ENCODE peak calls at places on chromosomes 4 and X, in nine cellular contexts. One of them, this sample, is unnamed.

GRCh38 chr4:146061610-146062324 is 113.8 kb upstream of the LSM6 start:
- DNase-seq in heart right ventricle: no peak
- DNase-seq in K562: no peak
- DNase-seq in lung: no peak
- DNase-seq in suprapubic skin: no peak
- DNase-seq in lower lobe of right lung: no peak
- DNase-seq in ovary: no peak
- DNase-seq in upper lobe of left lung: no peak
- DNase-seq in mesenchymal stem cell: no peak
- DNase-seq in this sample: no peak

GRCh38 chr4:113553082-113553481 is 208.5 kb downstream of the CAMK2D start:
- DNase-seq in upper lobe of left lung: no peak
- DNase-seq in mesenchymal stem cell: no peak
- DNase-seq in ovary: no peak
- DNase-seq in heart right ventricle: no peak
- DNase-seq in suprapubic skin: no peak
- DNase-seq in lung: no peak
- DNase-seq in lower lobe of right lung: no peak
- DNase-seq in K562: no peak
- DNase-seq in this sample: no peak

GRCh38 chr4:109229028-109229427 is 73.4 kb downstream of the COL25A1 start:
- DNase-seq in heart right ventricle: no peak
- DNase-seq in K562: no peak
- DNase-seq in mesenchymal stem cell: no peak
- DNase-seq in upper lobe of left lung: no peak
- DNase-seq in suprapubic skin: no peak
- DNase-seq in lower lobe of right lung: no peak
- DNase-seq in ovary: no peak
- DNase-seq in lung: no peak
- DNase-seq in this sample: no peak

GRCh38 chr4:178296669-178297068 is 854.4 kb upstream of the AGA start:
- DNase-seq in mesenchymal stem cell: no peak
- DNase-seq in upper lobe of left lung: no peak
- DNase-seq in K562: no peak
- DNase-seq in lung: no peak
- DNase-seq in heart right ventricle: no peak
- DNase-seq in suprapubic skin: no peak
- DNase-seq in lower lobe of right lung: no peak
- DNase-seq in ovary: no peak
- DNase-seq in this sample: no peak

GRCh38 chrX:420496-421223 is 34.0 kb upstream of the PPP2R3B start:
- DNase-seq in K562: no peak
- DNase-seq in ovary: no peak
- DNase-seq in upper lobe of left lung: no peak
- DNase-seq in mesenchymal stem cell: no peak
- DNase-seq in lower lobe of right lung: peak; percentile 32
- DNase-seq in suprapubic skin: no peak
- DNase-seq in lung: no peak
- DNase-seq in heart right ventricle: no peak
- DNase-seq in this sample: no peak

GRCh38 chrX:43604753-43605152 is 51.3 kb upstream of the MAOA start:
- DNase-seq in upper lobe of left lung: no peak
- DNase-seq in heart right ventricle: no peak
- DNase-seq in K562: no peak
- DNase-seq in mesenchymal stem cell: no peak
- DNase-seq in suprapubic skin: no peak
- DNase-seq in lower lobe of right lung: no peak
- DNase-seq in lung: no peak
- DNase-seq in ovary: no peak
- DNase-seq in this sample: no peak

GRCh38 chrX:104668550-104668949 is 102.6 kb downstream of the IL1RAPL2 start:
- DNase-seq in K562: no peak
- DNase-seq in upper lobe of left lung: no peak
- DNase-seq in ovary: no peak
- DNase-seq in heart right ventricle: no peak
- DNase-seq in lung: no peak
- DNase-seq in suprapubic skin: no peak
- DNase-seq in lower lobe of right lung: no peak
- DNase-seq in mesenchymal stem cell: peak; percentile 37
- DNase-seq in this sample: no peak

GRCh38 chr4:97911236-97911906 is 231.9 kb downstream of the STPG2 start:
- DNase-seq in heart right ventricle: no peak
- DNase-seq in ovary: no peak
- DNase-seq in K562: no peak
- DNase-seq in mesenchymal stem cell: no peak
- DNase-seq in upper lobe of left lung: no peak
- DNase-seq in suprapubic skin: no peak
- DNase-seq in lower lobe of right lung: no peak
- DNase-seq in lung: no peak
- DNase-seq in this sample: no peak

GRCh38 chrX:43328358-43328946 is 327.6 kb upstream of the MAOA start:
- DNase-seq in mesenchymal stem cell: no peak
- DNase-seq in lower lobe of right lung: no peak
- DNase-seq in suprapubic skin: no peak
- DNase-seq in K562: no peak
- DNase-seq in upper lobe of left lung: no peak
- DNase-seq in lung: no peak
- DNase-seq in heart right ventricle: no peak
- DNase-seq in ovary: no peak
- DNase-seq in this sample: no peak

GRCh38 chr4:6892190-6892908 is 17.3 kb upstream of the TBC1D14 start:
- DNase-seq in K562: peak; percentile 89
- DNase-seq in lung: no peak
- DNase-seq in mesenchymal stem cell: peak; percentile 93
- DNase-seq in lower lobe of right lung: peak; percentile 62
- DNase-seq in suprapubic skin: no peak
- DNase-seq in upper lobe of left lung: peak; percentile 73
- DNase-seq in ovary: no peak
- DNase-seq in heart right ventricle: no peak
- DNase-seq in this sample: no peak

GRCh38 chrX:112083624-112084326 is 1.2 kb upstream of the TRPC5 start:
- DNase-seq in K562: no peak
- DNase-seq in ovary: no peak
- DNase-seq in upper lobe of left lung: no peak
- DNase-seq in heart right ventricle: no peak
- DNase-seq in mesenchymal stem cell: no peak
- DNase-seq in lower lobe of right lung: no peak
- DNase-seq in suprapubic skin: no peak
- DNase-seq in lung: no peak
- DNase-seq in this sample: no peak

GRCh38 chr4:76585897-76586360 is 150.9 kb downstream of the SHROOM3 start:
- DNase-seq in lower lobe of right lung: peak; percentile 92
- DNase-seq in lung: peak; percentile 89
- DNase-seq in heart right ventricle: peak; percentile 74
- DNase-seq in suprapubic skin: peak; percentile 88
- DNase-seq in upper lobe of left lung: peak; percentile 94
- DNase-seq in K562: no peak
- DNase-seq in ovary: peak; percentile 41
- DNase-seq in mesenchymal stem cell: peak; percentile 85
- DNase-seq in this sample: peak; percentile 93

GRCh38 chrX:35244796-35245508 is 302.4 kb downstream of the FAM47B start:
- DNase-seq in suprapubic skin: no peak
- DNase-seq in ovary: no peak
- DNase-seq in K562: no peak
- DNase-seq in lower lobe of right lung: no peak
- DNase-seq in upper lobe of left lung: no peak
- DNase-seq in mesenchymal stem cell: no peak
- DNase-seq in lung: no peak
- DNase-seq in heart right ventricle: no peak
- DNase-seq in this sample: no peak

GRCh38 chr4:20192754-20193521 is 58.8 kb upstream of the SLIT2 start:
- DNase-seq in K562: no peak
- DNase-seq in lower lobe of right lung: no peak
- DNase-seq in suprapubic skin: no peak
- DNase-seq in lung: no peak
- DNase-seq in mesenchymal stem cell: no peak
- DNase-seq in ovary: no peak
- DNase-seq in upper lobe of left lung: no peak
- DNase-seq in heart right ventricle: no peak
- DNase-seq in this sample: no peak

GRCh38 chr4:105399535-105400161 is 74.2 kb downstream of the PPA2 start:
- DNase-seq in ovary: no peak
- DNase-seq in K562: no peak
- DNase-seq in upper lobe of left lung: no peak
- DNase-seq in lung: no peak
- DNase-seq in lower lobe of right lung: no peak
- DNase-seq in suprapubic skin: no peak
- DNase-seq in mesenchymal stem cell: peak; percentile 82
- DNase-seq in heart right ventricle: no peak
- DNase-seq in this sample: no peak

GRCh38 chr4:74431113-74431826 is 13.7 kb upstream of the AREG start:
- DNase-seq in K562: no peak
- DNase-seq in ovary: no peak
- DNase-seq in upper lobe of left lung: no peak
- DNase-seq in suprapubic skin: no peak
- DNase-seq in heart right ventricle: no peak
- DNase-seq in lung: no peak
- DNase-seq in mesenchymal stem cell: peak; percentile 60
- DNase-seq in lower lobe of right lung: no peak
- DNase-seq in this sample: no peak
- H3K9me3 ChIP-seq in K562: no peaks in the 10 kb centered on the region
- H3K9me3 ChIP-seq in ovary: no peaks in the 10 kb centered on the region
- H3K9me3 ChIP-seq in upper lobe of left lung: no peaks in the 10 kb centered on the region
- H3K9me3 ChIP-seq in suprapubic skin: no peaks in the 10 kb centered on the region
- H3K9me3 ChIP-seq in heart right ventricle: no peaks in the 10 kb centered on the region
- H3K9me3 ChIP-seq in lung: no peaks in the 10 kb centered on the region
- H3K9me3 ChIP-seq in mesenchymal stem cell: no peaks in the 10 kb centered on the region
- H3K9me3 ChIP-seq in lower lobe of right lung: no peaks in the 10 kb centered on the region
- H3K9me3 ChIP-seq in this sample: no peaks in the 10 kb centered on the region

GRCh38 chrX:129495941-129496340 is 27.3 kb downstream of the SMARCA1 start:
- DNase-seq in mesenchymal stem cell: peak; percentile 33
- DNase-seq in lung: no peak
- DNase-seq in lower lobe of right lung: no peak
- DNase-seq in upper lobe of left lung: no peak
- DNase-seq in K562: no peak
- DNase-seq in heart right ventricle: no peak
- DNase-seq in ovary: no peak
- DNase-seq in suprapubic skin: no peak
- DNase-seq in this sample: no peak

GRCh38 chrX:129494887-129495286 is 28.4 kb downstream of the SMARCA1 start:
- DNase-seq in suprapubic skin: no peak
- DNase-seq in heart right ventricle: no peak
- DNase-seq in ovary: no peak
- DNase-seq in lower lobe of right lung: no peak
- DNase-seq in upper lobe of left lung: no peak
- DNase-seq in K562: no peak
- DNase-seq in lung: no peak
- DNase-seq in mesenchymal stem cell: no peak
- DNase-seq in this sample: no peak

GRCh38 chrX:129493643-129494042 is 29.6 kb downstream of the SMARCA1 start:
- DNase-seq in heart right ventricle: no peak
- DNase-seq in K562: no peak
- DNase-seq in lung: no peak
- DNase-seq in ovary: no peak
- DNase-seq in upper lobe of left lung: no peak
- DNase-seq in suprapubic skin: no peak
- DNase-seq in lower lobe of right lung: no peak
- DNase-seq in mesenchymal stem cell: peak; percentile 35
- DNase-seq in this sample: no peak

GRCh38 chrX:129497146-129497805 is 26.0 kb downstream of the SMARCA1 start:
- DNase-seq in lung: no peak
- DNase-seq in mesenchymal stem cell: no peak
- DNase-seq in lower lobe of right lung: no peak
- DNase-seq in suprapubic skin: no peak
- DNase-seq in heart right ventricle: no peak
- DNase-seq in upper lobe of left lung: no peak
- DNase-seq in K562: no peak
- DNase-seq in ovary: no peak
- DNase-seq in this sample: no peak

DNA sequence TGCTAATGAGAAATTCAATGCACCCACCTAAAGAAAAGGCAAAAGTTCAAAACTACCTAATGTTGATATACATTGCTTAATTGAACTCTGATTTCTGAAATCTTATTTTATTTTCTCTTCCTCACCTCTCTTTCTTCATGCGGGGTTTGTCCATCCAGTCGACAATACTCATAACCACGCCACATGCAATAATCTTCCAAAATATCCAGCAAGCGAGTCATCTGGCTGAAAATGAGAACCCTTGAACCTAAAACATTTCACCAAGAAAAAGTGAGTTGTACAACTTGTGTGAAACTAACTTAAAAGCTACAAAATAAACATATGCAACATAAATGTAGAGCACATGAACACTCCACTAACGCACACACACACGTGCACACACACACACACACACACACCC is 26.7 kb downstream of the SMARCA1 start:
- DNase-seq in suprapubic skin: no peak
- DNase-seq in lower lobe of right lung: no peak
- DNase-seq in ovary: no peak
- DNase-seq in mesenchymal stem cell: peak; percentile 20
- DNase-seq in K562: no peak
- DNase-seq in lung: no peak
- DNase-seq in upper lobe of left lung: no peak
- DNase-seq in heart right ventricle: no peak
- DNase-seq in this sample: no peak
- H3K36me3 ChIP-seq in suprapubic skin: no peaks in the 10 kb centered on the region
- H3K36me3 ChIP-seq in lower lobe of right lung: peaks cover 43% of the 10 kb centered on the region
- H3K36me3 ChIP-seq in ovary: no peaks in the 10 kb centered on the region
- H3K36me3 ChIP-seq in mesenchymal stem cell: peaks cover 33% of the 10 kb centered on the region
- H3K36me3 ChIP-seq in K562: no peaks in the 10 kb centered on the region
- H3K36me3 ChIP-seq in lung: peaks cover 11% of the 10 kb centered on the region
- H3K36me3 ChIP-seq in upper lobe of left lung: no peaks in the 10 kb centered on the region
- H3K36me3 ChIP-seq in heart right ventricle: no peaks in the 10 kb centered on the region
- H3K36me3 ChIP-seq in this sample: peaks cover 2% of the 10 kb centered on the region

DNA sequence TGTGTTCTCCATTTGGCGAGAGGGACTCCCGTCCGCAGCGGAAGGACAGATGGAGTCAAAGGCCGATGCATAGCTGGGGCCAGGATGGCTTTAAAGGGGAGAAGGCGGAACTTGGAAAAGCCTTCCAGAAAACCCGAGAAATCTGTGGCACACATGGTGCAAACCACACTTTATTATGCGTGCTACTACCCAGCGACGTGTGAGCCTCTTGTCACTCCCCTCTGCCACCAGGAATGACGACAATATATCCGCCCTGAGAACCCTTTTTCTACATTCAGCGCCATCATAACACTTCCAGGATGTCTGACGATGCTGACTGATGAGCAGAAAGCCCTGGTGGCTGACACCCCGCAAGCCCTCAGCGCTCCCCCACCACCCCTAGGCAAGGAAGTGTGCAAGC is 689 bp upstream of the DCHS2 start:
- DNase-seq in lower lobe of right lung: no peak
- DNase-seq in heart right ventricle: no peak
- DNase-seq in ovary: no peak
- DNase-seq in mesenchymal stem cell: no peak
- DNase-seq in suprapubic skin: no peak
- DNase-seq in lung: no peak
- DNase-seq in upper lobe of left lung: no peak
- DNase-seq in K562: no peak
- DNase-seq in this sample: no peak
- H3K4me3 ChIP-seq in lower lobe of right lung: peak overlapping the region; percentile 39
- H3K4me3 ChIP-seq in heart right ventricle: peak overlapping the region; percentile 51
- H3K4me3 ChIP-seq in ovary: no peak overlapping the region
- H3K4me3 ChIP-seq in mesenchymal stem cell: peak overlapping the region; percentile 29
- H3K4me3 ChIP-seq in suprapubic skin: peak overlapping the region; percentile 48
- H3K4me3 ChIP-seq in lung: no peak overlapping the region
- H3K4me3 ChIP-seq in upper lobe of left lung: no peak overlapping the region
- H3K4me3 ChIP-seq in K562: peak overlapping the region; percentile 30
- H3K4me3 ChIP-seq in this sample: no peak overlapping the region

DNA sequence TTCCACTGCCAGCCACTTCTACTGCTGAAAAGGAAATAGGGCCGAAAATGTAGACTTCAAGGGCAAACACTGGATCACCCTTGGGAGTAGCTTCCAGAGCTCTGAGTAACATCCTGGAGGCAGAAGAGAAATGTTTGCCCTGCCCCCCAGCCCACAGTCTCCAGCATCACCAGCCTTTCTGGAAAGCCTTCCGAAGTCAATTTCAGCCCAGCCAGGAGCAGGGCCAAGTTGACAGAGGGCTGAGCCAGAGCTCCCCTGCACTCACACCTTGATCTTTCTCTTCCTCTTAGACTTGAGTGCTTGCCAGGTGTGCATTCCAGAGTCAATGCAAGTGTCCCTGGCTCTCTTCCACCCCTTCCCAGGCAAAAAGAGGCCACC is 35.2 kb downstream of the SLC25A5 start:
- DNase-seq in lung: peak; percentile 75
- DNase-seq in K562: no peak
- DNase-seq in ovary: no peak
- DNase-seq in upper lobe of left lung: peak; percentile 51
- DNase-seq in suprapubic skin: no peak
- DNase-seq in lower lobe of right lung: peak; percentile 65
- DNase-seq in heart right ventricle: no peak
- DNase-seq in mesenchymal stem cell: peak; percentile 82
- DNase-seq in this sample: peak; percentile 89
- H3K9me3 ChIP-seq in lung: no peaks in the 10 kb centered on the region
- H3K9me3 ChIP-seq in K562: no peaks in the 10 kb centered on the region
- H3K9me3 ChIP-seq in ovary: no peaks in the 10 kb centered on the region
- H3K9me3 ChIP-seq in upper lobe of left lung: no peaks in the 10 kb centered on the region
- H3K9me3 ChIP-seq in suprapubic skin: no peaks in the 10 kb centered on the region
- H3K9me3 ChIP-seq in lower lobe of right lung: no peaks in the 10 kb centered on the region
- H3K9me3 ChIP-seq in heart right ventricle: no peaks in the 10 kb centered on the region
- H3K9me3 ChIP-seq in mesenchymal stem cell: no peaks in the 10 kb centered on the region
- H3K9me3 ChIP-seq in this sample: no peaks in the 10 kb centered on the region